ENCODE peak calls at places on chromosome 21, in five cellular contexts. C is endothelial cell; Z is cardiac muscle cell; U is heart right ventricle; Q is CD8-positive, alpha-beta T cell. M is an unnamed sample.

GRCh38 chr21:33543505-33544129 is 779 bp downstream of the SON start:
- DNase-seq in U (peak), Z (no peak), Q (no peak), C (peak), M (no peak)

GRCh38 chr21:38984982-38985422 is 179.3 kb downstream of the ETS2 start:
- DNase-seq in U (no peak), C (no peak), Q (no peak), Z (no peak), M (no peak)

GRCh38 chr21:42336065-42336464 is 14.7 kb downstream of the TFF2 start:
- DNase-seq in C (no peak), U (no peak), Q (no peak), Z (peak), M (no peak)

GRCh38 chr21:32812035-32812434 is 40.5 kb upstream of the PAXBP1 start:
- DNase-seq in Z (no peak), Q (no peak), C (no peak), U (no peak), M (no peak)

GRCh38 chr21:44299458-44300261 is at the start of gene PFKL:
- DNase-seq in Q (peak), Z (peak), U (peak), C (peak), M (peak)

GRCh38 chr21:36022704-36023103 is 37.6 kb downstream of the SETD4 start:
- DNase-seq in Z (no peak), U (no peak), C (no peak), Q (no peak), M (no peak)

GRCh38 chr21:42524341-42525227 is 10.9 kb downstream of the SLC37A1 start:
- DNase-seq in Z (peak), C (no peak), U (peak), Q (peak), M (peak)

GRCh38 chr21:39687069-39687468 is 57.9 kb upstream of the IGSF5 start:
- DNase-seq in C (no peak), U (no peak), Z (no peak), Q (no peak), M (no peak)

GRCh38 chr21:22201142-22201541 is 1202.9 kb downstream of the NCAM2 start:
- DNase-seq in Z (no peak), Q (no peak), U (no peak), C (no peak), M (no peak)

GRCh38 chr21:38352536-38353219 is 95.9 kb downstream of the KCNJ15 start:
- DNase-seq in U (peak), C (peak), Q (no peak), Z (peak), M (no peak)

GRCh38 chr21:17466166-17466565 is 46.7 kb upstream of the CXADR start:
- DNase-seq in C (no peak), U (no peak), Z (no peak), Q (no peak), M (no peak)

GRCh38 chr21:35980821-35981220 is 79.5 kb downstream of the SETD4 start:
- DNase-seq in C (no peak), U (no peak), Q (no peak), Z (no peak), M (no peak)

GRCh38 chr21:17612023-17612564 is 607 bp downstream of the BTG3 start:
- DNase-seq in C (peak), Z (peak), U (peak), Q (peak), M (peak)

GRCh38 chr21:35565204-35565611 is 495.1 kb downstream of the SETD4 start:
- DNase-seq in U (peak), C (no peak), Q (no peak), Z (no peak), M (no peak)

GRCh38 chr21:30839304-30839703 is 9.7 kb upstream of the KRTAP7-1 start:
- DNase-seq in Q (no peak), Z (peak), C (peak), U (no peak), M (no peak)

GRCh38 chr21:39951183-39952101 is 84.2 kb downstream of the PCP4 start:
- DNase-seq in Z (no peak), C (no peak), Q (no peak), U (no peak), M (no peak)

GRCh38 chr21:28337319-28337718 is 655.4 kb downstream of the LTN1 start:
- DNase-seq in Z (peak), C (no peak), U (no peak), Q (no peak), M (no peak)

GRCh38 chr21:26041441-26042180 is 129.0 kb downstream of the APP start:
- DNase-seq in U (no peak), C (no peak), Z (no peak), Q (no peak), M (no peak)

GRCh38 chr21:42735944-42736343 is 82.5 kb downstream of the PDE9A start:
- DNase-seq in Q (no peak), C (no peak), Z (no peak), U (no peak), M (no peak)

GRCh38 chr21:36059823-36060158 is 535 bp downstream of the SETD4 start:
- DNase-seq in C (peak), Z (peak), Q (no peak), U (peak), M (no peak)

GRCh38 chr21:31491617-31492016 is 147.6 kb upstream of the TIAM1 start:
- DNase-seq in Z (no peak), C (no peak), U (no peak), Q (no peak), M (no peak)

GRCh38 chr21:28480091-28480869 is 512.4 kb downstream of the LTN1 start:
- DNase-seq in Z (no peak), U (no peak), Q (no peak), C (no peak), M (no peak)

GRCh38 chr21:26412831-26413329 is 160.2 kb downstream of the CYYR1 start:
- DNase-seq in C (no peak), U (no peak), Z (no peak), Q (no peak), M (no peak)

GRCh38 chr21:44298301-44298700 is 1.6 kb upstream of the PFKL start:
- DNase-seq in U (no peak), Q (no peak), C (no peak), Z (no peak), M (no peak)

GRCh38 chr21:23939369-23940065 is 1667.8 kb downstream of the MRPL39 start:
- DNase-seq in Z (no peak), C (no peak), Q (no peak), U (no peak), M (no peak)

GRCh38 chr21:39099859-39100258 is 83.4 kb downstream of the PSMG1 start:
- DNase-seq in U (no peak), C (no peak), Q (no peak), Z (no peak), M (no peak)

GRCh38 chr21:27648560-27648959 is 681.7 kb upstream of the ADAMTS5 start:
- DNase-seq in C (no peak), Z (no peak), Q (no peak), U (no peak), M (no peak)

GRCh38 chr21:43645414-43645891 is 13.8 kb downstream of the HSF2BP start:
- DNase-seq in Q (no peak), C (peak), U (peak), Z (peak), M (no peak)

GRCh38 chr21:34889287-34889536 is 159.9 kb downstream of the RUNX1 start:
- DNase-seq in Z (peak), Q (peak), C (peak), U (peak), M (peak)

GRCh38 chr21:33286600-33287456 is 20.7 kb downstream of the IL10RB start:
- DNase-seq in U (peak), Q (no peak), C (no peak), Z (no peak), M (no peak)

GRCh38 chr21:32484706-32485380 is 72.3 kb downstream of the EVA1C start:
- DNase-seq in Q (no peak), U (no peak), Z (no peak), C (no peak), M (no peak)

GRCh38 chr21:39851219-39851618 is 16.0 kb upstream of the PCP4 start:
- DNase-seq in Q (no peak), U (no peak), C (no peak), Z (no peak), M (no peak)

GRCh38 chr21:38800924-38801744 is 4.6 kb upstream of the ETS2 start:
- DNase-seq in Q (no peak), C (no peak), Z (no peak), U (no peak), M (no peak)

GRCh38 chr21:31326478-31327247 is 17.4 kb downstream of the TIAM1 start:
- DNase-seq in C (no peak), U (no peak), Z (no peak), Q (peak), M (no peak)

GRCh38 chr21:19523731-19524130 is 1120.1 kb upstream of the TMPRSS15 start:
- DNase-seq in Z (no peak), U (no peak), C (no peak), Q (no peak), M (no peak)

GRCh38 chr21:16563795-16564194 is 834.0 kb downstream of the USP25 start:
- DNase-seq in U (no peak), Q (no peak), Z (peak), C (no peak), M (no peak)

GRCh38 chr21:38351961-38352521 is 95.2 kb downstream of the KCNJ15 start:
- DNase-seq in U (no peak), Q (no peak), Z (no peak), C (no peak), M (no peak)

GRCh38 chr21:33185852-33186251 is 43.9 kb upstream of the IFNAR2 start:
- DNase-seq in Z (no peak), Q (peak), C (no peak), U (no peak), M (no peak)

GRCh38 chr21:45299864-45300785 is 12.4 kb upstream of the POFUT2 start:
- DNase-seq in U (no peak), C (no peak), Z (no peak), Q (no peak), M (no peak)

GRCh38 chr21:45299026-45299863 is 11.6 kb upstream of the POFUT2 start:
- DNase-seq in Q (no peak), C (no peak), Z (no peak), U (peak), M (no peak)

GRCh38 chr21:45301521-45302081 is 13.9 kb upstream of the POFUT2 start:
- DNase-seq in C (no peak), Q (no peak), Z (no peak), U (no peak), M (no peak)

GRCh38 chr21:45302082-45303061 is 14.7 kb upstream of the POFUT2 start:
- DNase-seq in U (peak), C (no peak), Q (peak), Z (no peak), M (peak)

GRCh38 chr21:45300786-45301520 is 13.3 kb upstream of the POFUT2 start:
- DNase-seq in Z (no peak), C (no peak), U (no peak), Q (no peak), M (no peak)
- TF ChIP-seq CTCF in Z (no peak), C (no peak), U (no peak), Q (no peak), M (no peak)

DNA sequence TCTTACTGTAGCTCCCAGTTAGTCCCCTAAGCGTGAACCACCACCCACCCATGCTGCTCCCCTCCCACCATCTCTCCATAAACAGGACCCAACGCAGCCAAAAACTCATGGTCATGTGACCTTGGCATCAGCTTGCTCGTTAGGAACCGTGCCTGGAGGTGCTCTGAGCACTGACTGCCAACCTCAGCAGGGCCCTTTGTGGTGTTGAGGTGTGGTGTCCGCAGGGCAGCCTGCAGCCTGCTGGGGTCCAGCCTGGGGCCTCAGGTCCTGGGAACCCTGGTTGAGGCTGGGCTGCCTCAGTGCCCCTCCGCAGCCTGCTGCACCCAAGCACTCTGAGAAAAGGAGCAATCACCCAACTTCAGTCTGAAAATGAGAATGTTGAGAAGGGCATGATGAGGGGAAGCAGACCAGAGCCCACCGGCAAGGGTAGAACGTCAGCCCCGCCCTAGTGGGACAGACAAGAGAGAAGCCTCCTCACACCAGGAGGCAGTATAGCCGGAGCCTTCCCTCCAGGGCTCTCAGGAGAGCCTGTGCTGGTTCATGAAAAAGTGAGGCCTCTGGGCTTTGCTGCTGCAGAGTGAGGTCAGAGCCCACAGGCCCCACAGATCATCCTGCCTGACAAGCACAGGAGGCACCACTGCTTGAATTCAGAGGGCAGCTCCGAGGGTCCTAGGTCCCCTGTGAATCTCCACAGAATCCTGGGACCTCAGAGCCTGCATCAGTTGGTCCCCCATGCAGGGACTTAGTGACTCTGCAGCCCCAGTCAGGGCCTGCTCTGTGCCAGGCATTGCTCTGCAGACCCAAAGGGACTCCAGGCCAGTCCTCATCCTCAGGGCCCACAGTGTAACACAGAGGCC is 4.9 kb upstream of the COL6A2 start:
- DNase-seq in U (no peak), Z (no peak), Q (peak), C (no peak), M (peak)
- TF ChIP-seq CTCF in U (no peak), Z (no peak), Q (no peak), C (no peak), M (no peak)

DNA sequence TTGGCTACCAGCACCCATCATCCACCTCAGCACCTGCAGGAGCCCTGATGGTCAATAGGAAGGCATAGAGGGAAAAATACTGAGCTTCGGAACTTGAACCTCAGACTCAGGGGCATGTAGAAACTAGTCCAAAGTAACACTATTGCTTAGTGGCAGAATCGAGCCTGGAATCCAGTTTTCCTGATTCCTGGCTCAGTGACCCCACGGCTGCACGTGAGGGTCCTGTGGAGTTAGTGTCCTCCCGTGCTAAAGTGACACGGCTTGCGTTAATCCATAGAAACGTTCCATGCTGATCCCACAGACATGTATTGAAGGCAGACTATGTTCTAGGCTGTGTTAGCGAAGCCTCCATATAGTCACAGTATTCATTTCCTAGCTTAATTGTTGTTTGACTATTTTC is 747.0 kb upstream of the TPTE start:
- DNase-seq in Q (no peak), U (no peak), C (no peak), Z (no peak), M (no peak)
- TF ChIP-seq CTCF in Q (no peak), U (no peak), C (no peak), Z (no peak), M (no peak)

GRCh38 chr21:21165063-21165645 is 166.9 kb downstream of the NCAM2 start:
- DNase-seq in U (peak), C (no peak), Z (no peak), Q (no peak), M (no peak)
- TF ChIP-seq CTCF in U (no peak), C (no peak), Z (no peak), Q (no peak), M (no peak)

GRCh38 chr21:41133896-41134522 is 34.0 kb upstream of the BACE2 start:
- DNase-seq in U (no peak), C (peak), Q (no peak), Z (peak), M (no peak)
- TF ChIP-seq CTCF in U (peak), C (no peak), Q (no peak), Z (peak), M (no peak)

GRCh38 chr21:15221799-15222386 is 157.1 kb upstream of the NRIP1 start:
- DNase-seq in Z (peak), C (no peak), Q (no peak), U (peak), M (no peak)
- TF ChIP-seq CTCF in Z (no peak), C (no peak), Q (no peak), U (no peak), M (no peak)

DNA sequence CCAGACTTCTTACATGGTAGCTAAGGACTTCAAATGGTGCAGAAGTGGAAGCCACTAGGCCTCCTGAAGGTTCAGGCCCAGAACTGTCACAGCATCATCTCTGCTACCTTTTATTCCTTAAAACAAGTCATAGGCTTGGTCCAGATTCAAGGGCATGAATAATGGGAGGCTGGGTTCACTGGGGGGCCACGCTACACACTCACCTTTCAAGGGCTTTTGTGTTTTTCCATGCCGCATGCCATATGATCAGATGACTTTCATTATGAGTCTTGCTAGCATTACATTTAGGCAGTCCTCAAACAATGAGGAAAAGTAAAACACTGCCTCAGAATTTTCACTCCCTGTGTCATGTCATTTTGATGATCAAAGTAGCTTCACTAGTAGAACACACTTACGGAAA is 83.4 kb downstream of the VPS26C start:
- DNase-seq in Q (no peak), Z (no peak), U (no peak), C (no peak), M (no peak)
- TF ChIP-seq CTCF in Q (no peak), Z (no peak), U (no peak), C (no peak), M (no peak)

GRCh38 chr21:46636550-46637289 is 1.2 kb downstream of the PRMT2 start:
- DNase-seq in U (no peak), Z (no peak), C (no peak), Q (peak), M (no peak)

GRCh38 chr21:46634427-46634826 is 1.0 kb upstream of the PRMT2 start:
- DNase-seq in U (no peak), Q (no peak), Z (no peak), C (no peak), M (no peak)

GRCh38 chr21:46634966-46635323 is 529 bp upstream of the PRMT2 start:
- DNase-seq in U (peak), Z (peak), C (no peak), Q (no peak), M (no peak)

GRCh38 chr21:46636181-46636512 is 673 bp downstream of the PRMT2 start:
- DNase-seq in C (no peak), Z (no peak), Q (no peak), U (no peak), M (no peak)

GRCh38 chr21:46635324-46636180 is at the start of gene PRMT2:
- DNase-seq in C (peak), Q (peak), U (peak), Z (peak), M (peak)
- TF ChIP-seq CTCF in C (no peak), Q (no peak), U (no peak), Z (no peak), M (no peak)

DNA sequence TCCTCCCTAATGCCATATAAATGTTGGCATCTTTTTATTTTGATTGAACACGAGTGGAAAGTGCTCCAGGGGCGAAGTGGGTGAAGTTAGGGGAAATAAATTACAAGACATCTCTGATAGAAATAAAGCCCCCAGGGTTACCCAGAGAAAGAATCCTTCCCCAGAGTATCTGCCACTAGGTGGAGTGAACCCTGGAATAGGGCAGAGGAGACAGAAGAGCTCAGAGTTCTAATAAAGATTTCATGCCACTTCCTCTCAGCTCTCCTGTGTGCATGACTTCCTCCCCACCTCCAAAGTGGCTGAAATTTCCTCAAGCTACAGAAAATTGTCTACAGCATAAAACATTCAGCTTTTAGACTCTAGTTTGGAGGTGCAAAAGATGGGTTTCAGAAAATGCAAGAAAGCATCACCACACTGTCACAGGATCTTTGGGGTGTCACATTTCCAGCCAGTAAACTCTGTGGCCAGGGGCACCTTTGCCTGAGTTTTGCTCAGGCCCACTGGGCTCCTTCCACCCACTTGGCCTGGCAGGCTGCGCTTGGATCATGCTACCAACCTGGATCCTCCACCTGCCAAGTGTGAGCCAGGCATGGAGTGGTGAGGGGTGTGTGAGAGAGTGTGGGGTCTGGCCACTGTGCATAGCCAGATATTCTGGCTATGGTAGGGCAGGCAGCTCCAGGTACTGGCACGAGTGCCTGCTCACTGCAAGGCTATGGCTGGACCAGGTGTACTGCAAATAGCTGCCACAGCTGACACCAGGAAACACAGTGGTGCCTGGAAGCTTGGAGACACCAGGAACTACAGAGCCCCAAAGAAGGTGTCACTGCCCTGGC is 208.8 kb upstream of the USP25 start:
- DNase-seq in C (no peak), U (no peak), Q (no peak), Z (no peak), M (no peak)
- TF ChIP-seq CTCF in C (no peak), U (no peak), Q (peak), Z (peak), M (peak)

M was measured in natural killer cell.